ENCODE peak calls at places on chromosomes 4 and X, in four cellular contexts. V, M, U and X are unnamed samples.

GRCh38 chr4:10336471-10336870 is 120.8 kb downstream of the ZNF518B start:
- DNase-seq in V (no peak), M (no peak), U (no peak), X (no peak)

GRCh38 chr4:176635372-176636261 is 157.1 kb downstream of the VEGFC start:
- DNase-seq in V (no peak), M (no peak), U (no peak), X (no peak)

GRCh38 chrX:134948333-134949241 is 42.2 kb upstream of the SMIM10 start:
- DNase-seq in V (no peak), M (no peak), U (no peak), X (no peak)

GRCh38 chrX:71543316-71543715 is 10.4 kb downstream of the OGT start:
- DNase-seq in V (no peak), M (no peak), U (no peak), X (no peak)

GRCh38 chrX:15500497-15500966 is at the start of gene BMX:
- DNase-seq in V (no peak), M (no peak), U (no peak), X (no peak)

GRCh38 chr4:26179316-26179760 is 141.5 kb upstream of the RBPJ start:
- DNase-seq in V (no peak), M (no peak), U (peak), X (no peak)

GRCh38 chrX:12701625-12702024 is 89.6 kb upstream of the PRPS2 start:
- DNase-seq in V (peak), M (peak), U (peak), X (peak)

GRCh38 chr4:183260491-183261151 is 59.5 kb downstream of the CLDN22 start:
- DNase-seq in V (no peak), M (no peak), U (no peak), X (no peak)

GRCh38 chr4:22573198-22573597 is 57.3 kb upstream of the ADGRA3 start:
- DNase-seq in V (no peak), M (no peak), U (no peak), X (no peak)

GRCh38 chr4:186727149-186727976 is 3.7 kb upstream of the FAT1 start:
- DNase-seq in V (no peak), M (no peak), U (no peak), X (no peak)

GRCh38 chr4:7392438-7393374 is 42.0 kb downstream of the PSAPL1 start:
- DNase-seq in V (no peak), M (no peak), U (no peak), X (no peak)

GRCh38 chrX:34654939-34655338 is 2.1 kb downstream of the TMEM47 start:
- DNase-seq in V (no peak), M (no peak), U (no peak), X (no peak)

GRCh38 chr4:79209822-79210635 is 115.8 kb downstream of the NAA11 start:
- DNase-seq in V (peak), M (no peak), U (no peak), X (peak)

GRCh38 chr4:153465145-153465544 is 1.0 kb upstream of the TMEM131L start:
- DNase-seq in V (no peak), M (no peak), U (no peak), X (no peak)

DNA sequence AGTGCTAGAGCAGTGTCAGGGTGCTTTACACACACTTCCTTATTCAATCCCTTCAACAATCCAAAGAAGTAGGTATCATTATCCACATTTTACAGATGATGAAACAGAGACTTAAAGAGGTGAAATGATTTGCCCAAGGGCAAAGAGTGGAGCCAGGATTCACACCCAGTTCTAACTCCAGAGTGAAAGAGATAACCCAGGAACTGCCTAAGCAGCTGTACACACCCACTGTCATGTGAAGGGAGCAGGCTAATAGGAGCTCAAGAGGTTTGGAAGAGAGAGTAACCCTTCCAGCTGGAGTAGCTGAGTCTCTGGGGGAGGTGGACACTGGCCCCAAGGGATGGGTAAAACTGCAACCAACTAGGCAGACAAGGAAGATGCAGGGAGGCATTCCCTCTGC is 92.5 kb downstream of the FBXL5 start:
- DNase-seq in V (no peak), M (no peak), U (no peak), X (no peak)
- TF ChIP-seq SPI1 in V (no peak), M (no peak), U (no peak), X (no peak)

DNA sequence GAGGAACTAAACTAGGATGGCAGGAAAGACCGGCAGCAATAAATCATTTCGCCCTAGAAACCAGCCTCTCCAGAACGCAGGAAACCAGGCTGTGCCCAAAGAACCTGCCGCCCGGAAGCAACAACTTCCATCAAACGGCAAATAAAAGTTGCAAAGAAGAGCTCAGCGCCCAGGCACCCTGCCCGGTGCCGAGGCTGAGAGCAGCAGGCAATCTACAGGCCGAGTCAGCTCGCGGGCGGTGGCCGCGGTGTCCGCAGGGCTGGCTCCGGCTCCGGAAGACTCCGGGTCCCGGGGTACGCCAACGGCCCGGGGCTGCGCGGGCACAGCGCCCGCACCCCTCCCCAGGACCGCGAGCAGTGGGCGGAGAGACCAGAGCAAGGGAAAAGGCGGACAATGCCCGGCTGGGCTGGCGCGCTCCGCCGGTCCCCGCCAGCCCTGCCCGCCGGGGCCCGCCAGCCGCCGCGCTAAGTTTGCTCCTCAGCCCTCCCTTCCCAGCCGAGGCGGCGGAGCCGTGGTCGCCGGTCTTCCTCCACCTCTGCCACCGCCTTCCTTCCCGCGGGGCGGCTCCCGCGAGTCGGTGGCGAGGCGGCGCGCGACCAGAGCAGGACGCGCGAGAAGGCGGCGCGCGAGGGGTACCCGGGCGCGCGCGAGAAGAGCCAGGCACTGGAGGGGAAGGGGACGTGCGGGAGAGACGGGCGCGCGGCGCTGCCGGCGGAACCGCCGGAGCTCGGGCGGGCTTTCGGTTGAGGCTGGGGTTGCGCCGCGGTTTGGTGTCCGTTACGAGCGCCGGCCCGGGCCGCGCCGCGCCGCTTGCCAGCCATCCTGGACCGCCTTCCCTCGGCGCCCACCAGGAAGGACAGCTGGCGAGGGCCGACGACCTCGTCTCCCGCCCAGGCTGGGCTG is 733 bp downstream of the FRYL start:
- DNase-seq in V (peak), M (peak), U (no peak), X (peak)
- TF ChIP-seq SPI1 in V (no peak), M (no peak), U (no peak), X (no peak)

GRCh38 chr4:76752911-76753494 is 144.9 kb downstream of the SOWAHB start:
- DNase-seq in V (no peak), M (no peak), U (no peak), X (no peak)

GRCh38 chr4:76754439-76754838 is 143.5 kb downstream of the SOWAHB start:
- DNase-seq in V (no peak), M (no peak), U (no peak), X (no peak)

GRCh38 chr4:76755756-76756155 is 142.2 kb downstream of the SOWAHB start:
- DNase-seq in V (no peak), M (no peak), U (no peak), X (no peak)

GRCh38 chr4:76751612-76752343 is 146.2 kb downstream of the SOWAHB start:
- DNase-seq in V (no peak), M (no peak), U (no peak), X (no peak)

DNA sequence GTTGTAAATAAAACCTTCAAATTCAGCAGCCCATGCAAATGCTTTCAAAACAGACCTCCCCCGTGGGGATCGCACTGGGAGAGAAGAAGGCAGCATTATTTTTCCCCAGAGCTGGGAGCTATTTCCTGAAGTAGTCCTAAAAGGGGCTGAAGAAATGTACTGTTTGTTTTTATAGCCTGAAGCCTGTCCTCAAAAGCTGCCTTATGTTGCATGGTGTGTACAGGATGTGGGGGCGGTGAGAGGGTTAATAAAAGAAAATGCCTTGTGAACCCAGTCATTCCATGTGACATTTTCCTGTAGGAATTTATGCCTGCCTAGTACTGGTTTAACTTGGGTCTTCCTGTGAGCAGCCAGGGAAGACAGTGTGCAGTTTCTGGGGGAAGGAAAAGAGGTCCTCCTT is 144.1 kb downstream of the SOWAHB start:
- DNase-seq in V (no peak), M (no peak), U (no peak), X (no peak)
- TF ChIP-seq SPI1 in V (no peak), M (no peak), U (no peak), X (no peak)

GRCh38 chr4:54217642-54218486 is 11.2 kb upstream of the PDGFRA start:
- DNase-seq in V (peak), M (peak), U (no peak), X (peak)
- TF ChIP-seq SPI1 in V (no peak), M (no peak), U (no peak), X (no peak)